ENCODE peak calls at places on chromosomes 6 and 20, in seven cellular contexts. U is brain microvascular endothelial cell; X is activated CD8-positive, alpha-beta T cell treated with anti-CD3 and anti-CD28 coated beads for 36 hours; Q is GM13976; G is right lobe of liver; M is fibroblast of mammary gland; V is fibroblast of lung. H is an unnamed sample.

GRCh38 chr6:146127447-146128215 is 98.8 kb downstream of the GRM1 start:
- DNase-seq in U (no peak), X (no peak), Q (no peak), G (no peak), M (no peak), V (no peak), H (no peak)

GRCh38 chr6:37550436-37550835 is 50.7 kb upstream of the CCDC167 start:
- DNase-seq in U (no peak), X (no peak), Q (no peak), G (no peak), M (peak; percentile 63), V (peak; percentile 78), H (no peak)

GRCh38 chr6:14925627-14926026 is 320.2 kb upstream of the JARID2 start:
- DNase-seq in U (peak; percentile 20), X (no peak), Q (no peak), G (no peak), M (peak; percentile 73), V (peak; percentile 74), H (no peak)

GRCh38 chr20:63190828-63191227 is 25.1 kb downstream of the YTHDF1 start:
- DNase-seq in U (no peak), X (no peak), Q (no peak), G (no peak), M (no peak), V (no peak), H (no peak)

GRCh38 chr20:60870040-60870439 is 382.0 kb upstream of the CDH4 start:
- DNase-seq in U (no peak), X (no peak), Q (no peak), G (no peak), M (no peak), V (no peak), H (no peak)

GRCh38 chr6:87730310-87730709 is 28.3 kb upstream of the AKIRIN2 start:
- DNase-seq in U (no peak), X (no peak), Q (no peak), G (peak; percentile 64), M (peak; percentile 10), V (no peak), H (no peak)

GRCh38 chr6:135163440-135163738 is 17.7 kb upstream of the MYB start:
- DNase-seq in U (no peak), X (peak; percentile 89), Q (peak; percentile 46), G (no peak), M (no peak), V (no peak), H (no peak)

GRCh38 chr6:94215614-94216013 is 796.3 kb upstream of the EPHA7 start:
- DNase-seq in U (no peak), X (no peak), Q (no peak), G (no peak), M (no peak), V (no peak), H (no peak)

GRCh38 chr6:3211681-3212080 is 15.8 kb downstream of the TUBB2B start:
- DNase-seq in U (no peak), X (no peak), Q (no peak), G (no peak), M (no peak), V (no peak), H (no peak)

GRCh38 chr6:116073765-116074450 is 13.2 kb upstream of the FRK start:
- DNase-seq in U (peak; percentile 31), X (no peak), Q (no peak), G (no peak), M (peak; percentile 74), V (peak; percentile 40), H (no peak)

GRCh38 chr6:45949256-45949655 is 66.4 kb downstream of the CLIC5 start:
- DNase-seq in U (no peak), X (no peak), Q (no peak), G (no peak), M (no peak), V (no peak), H (no peak)

GRCh38 chr6:134534708-134535149 is 216.8 kb upstream of the SGK1 start:
- DNase-seq in U (peak; percentile 46), X (peak; percentile 16), Q (no peak), G (no peak), M (peak; percentile 65), V (no peak), H (no peak)

GRCh38 chr6:100775667-100776066 is 105.5 kb downstream of the ASCC3 start:
- DNase-seq in U (no peak), X (no peak), Q (no peak), G (no peak), M (no peak), V (peak; percentile 18), H (no peak)
- TF ChIP-seq CTCF in U (no peak), X (no peak), Q (no peak), G (peak; percentile 40), M (peak; percentile 14), V (no peak), H (peak; percentile 75)

GRCh38 chr20:45307076-45307645 is 521 bp downstream of the RBPJL start:
- DNase-seq in U (no peak), X (no peak), Q (no peak), G (no peak), M (no peak), V (no peak), H (no peak)

GRCh38 chr20:45305262-45305661 is 1.4 kb upstream of the RBPJL start:
- DNase-seq in U (no peak), X (no peak), Q (no peak), G (no peak), M (no peak), V (no peak), H (no peak)

GRCh38 chr20:45309075-45309474 is 976 bp upstream of the MATN4 start:
- DNase-seq in U (no peak), X (no peak), Q (no peak), G (no peak), M (no peak), V (no peak), H (no peak)

GRCh38 chr20:45306431-45306982 is at the start of gene RBPJL:
- DNase-seq in U (no peak), X (peak; percentile 55), Q (peak; percentile 71), G (no peak), M (no peak), V (no peak), H (no peak)

DNA sequence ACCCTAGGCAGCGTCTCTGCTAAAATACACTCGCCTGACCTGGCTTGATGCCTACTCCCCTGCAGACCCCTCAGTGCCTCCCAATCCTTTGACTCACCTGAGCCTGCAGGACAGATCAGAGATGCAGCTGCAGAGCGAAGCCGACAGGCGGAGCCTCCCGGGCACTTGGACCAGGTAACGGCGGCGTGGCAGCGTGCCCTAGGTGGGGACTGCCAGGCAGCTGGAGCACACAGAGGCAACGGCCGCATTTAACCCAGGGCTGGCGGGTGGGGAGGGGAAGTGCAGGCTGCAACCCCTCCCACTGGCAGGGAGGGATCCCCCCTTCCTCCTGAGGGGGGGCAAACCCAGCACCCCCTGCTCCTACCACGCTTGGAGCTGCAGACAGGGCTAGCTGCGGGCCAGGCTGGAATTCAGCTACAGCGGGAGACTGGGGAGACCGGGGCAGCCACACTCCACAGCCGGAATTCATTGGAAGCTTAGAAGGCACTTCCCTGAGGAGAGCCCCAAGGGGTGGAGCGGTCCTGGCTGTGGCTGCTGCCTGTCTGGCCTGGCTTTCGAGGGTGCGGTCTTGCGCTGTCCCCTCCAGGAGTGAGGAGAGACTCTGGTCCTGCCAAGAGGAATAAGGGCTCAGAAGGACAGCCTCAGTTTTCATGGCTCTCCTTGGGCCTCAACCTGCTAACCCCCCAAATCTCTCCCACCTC is at the start of gene MATN4:
- DNase-seq in U (no peak), X (no peak), Q (no peak), G (no peak), M (no peak), V (no peak), H (no peak)
- TF ChIP-seq CTCF in U (no peak), X (no peak), Q (no peak), G (peak; percentile 27), M (no peak), V (no peak), H (no peak)

GRCh38 chr6:158640519-158640918 is 4.0 kb downstream of the DYNLT1 start:
- DNase-seq in U (no peak), X (no peak), Q (no peak), G (no peak), M (no peak), V (no peak), H (no peak)

GRCh38 chr6:158642097-158642601 is 2.4 kb downstream of the DYNLT1 start:
- DNase-seq in U (peak; percentile 60), X (no peak), Q (no peak), G (no peak), M (peak; percentile 97), V (peak; percentile 92), H (no peak)

GRCh38 chr6:158645064-158646022 is 800 bp upstream of the DYNLT1 start:
- DNase-seq in U (no peak), X (peak; percentile 57), Q (no peak), G (no peak), M (no peak), V (no peak), H (no peak)

GRCh38 chr6:158644227-158645063 is at the start of gene DYNLT1:
- DNase-seq in U (peak; percentile 88), X (peak; percentile 91), Q (peak; percentile 95), G (peak; percentile 96), M (peak; percentile 82), V (peak; percentile 89), H (peak; percentile 97)

GRCh38 chr6:158642805-158643489 is 1.6 kb downstream of the DYNLT1 start:
- DNase-seq in U (no peak), X (no peak), Q (no peak), G (no peak), M (peak; percentile 23), V (no peak), H (no peak)
- TF ChIP-seq CTCF in U (no peak), X (no peak), Q (no peak), G (no peak), M (no peak), V (no peak), H (no peak)

GRCh38 chr6:34067814-34068213 is 78.1 kb downstream of the GRM4 start:
- DNase-seq in U (no peak), X (peak; percentile 19), Q (no peak), G (no peak), M (no peak), V (no peak), H (no peak)
- TF ChIP-seq CTCF in U (peak; percentile 22), X (no peak), Q (no peak), G (no peak), M (no peak), V (no peak), H (no peak)

DNA sequence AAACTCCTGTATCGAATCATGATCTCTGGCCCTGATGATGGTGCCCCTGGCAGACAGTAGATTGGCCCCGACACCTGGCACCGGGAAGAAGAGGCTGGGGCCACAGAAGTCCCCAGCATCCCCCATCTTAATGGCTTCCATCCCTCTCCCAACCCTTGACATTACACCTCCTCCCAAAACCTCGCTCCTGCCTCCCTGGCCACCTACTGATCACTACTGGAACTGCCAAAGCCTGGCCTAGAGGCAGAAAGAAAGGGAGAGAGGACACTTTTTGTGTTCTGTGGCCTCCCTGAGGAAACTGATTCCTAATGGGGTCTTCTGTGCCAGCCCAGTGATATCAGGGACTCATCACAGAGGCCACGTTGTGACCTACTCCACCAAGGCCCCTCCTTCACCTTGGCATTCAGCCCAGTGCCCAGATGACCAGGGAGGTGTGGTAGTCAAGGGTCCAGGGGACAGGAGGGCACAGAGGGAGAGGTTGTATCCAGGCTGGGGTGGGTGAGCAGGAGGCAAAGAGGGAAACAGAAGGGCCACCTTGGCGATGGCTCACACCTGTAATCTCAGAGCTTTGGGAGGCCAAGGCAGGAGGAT is 6.1 kb downstream of the C20orf173 start:
- DNase-seq in U (no peak), X (peak; percentile 42), Q (peak; percentile 54), G (peak; percentile 53), M (peak; percentile 7), V (no peak), H (no peak)
- TF ChIP-seq CTCF in U (peak; percentile 80), X (peak; percentile 49), Q (peak; percentile 48), G (peak; percentile 52), M (peak; percentile 67), V (peak; percentile 61), H (peak; percentile 67)

H was measured in chondrocyte.